ENCODE peak calls at places on chromosomes 12 and 14, in seven cellular contexts. H is CD8-positive, alpha-beta T cell; W is CD4-positive, alpha-beta T cell; G is kidney; T is Peyer's patch; F is fibroblast of lung; U is sigmoid colon. M is an unnamed sample.

GRCh38 chr12:19158909-19159308 is 29.4 kb downstream of the PLEKHA5 start:
- DNase-seq in T (no peak), W (no peak), G (no peak), U (no peak), H (no peak), F (peak), M (peak)

GRCh38 chr12:86137936-86138335 is 118.3 kb downstream of the MGAT4C start:
- DNase-seq in H (no peak), F (peak), T (no peak), U (no peak), G (no peak), W (no peak), M (peak)

GRCh38 chr14:104393898-104394605 is 185.5 kb upstream of the C14orf180 start:
- DNase-seq in G (peak), H (peak), T (peak), U (peak), F (no peak), W (peak), M (no peak)

GRCh38 chr12:13841358-13841757 is 140.0 kb downstream of the GRIN2B start:
- DNase-seq in W (no peak), F (no peak), U (no peak), H (no peak), T (no peak), G (no peak), M (no peak)

GRCh38 chr12:57243521-57244305 is 7.3 kb downstream of the STAC3 start:
- DNase-seq in G (peak), H (peak), F (peak), W (peak), U (peak), T (peak), M (no peak)

GRCh38 chr12:108567388-108567787 is 5.0 kb downstream of the ISCU start:
- DNase-seq in W (no peak), G (no peak), F (no peak), H (no peak), T (no peak), U (no peak), M (no peak)

GRCh38 chr12:27975222-27976136 is 2.9 kb upstream of the PTHLH start:
- DNase-seq in F (peak), T (no peak), W (no peak), H (no peak), U (peak), G (peak), M (no peak)

GRCh38 chr12:15603461-15604085 is 185.6 kb downstream of the EPS8 start:
- DNase-seq in T (no peak), W (no peak), U (no peak), G (no peak), H (no peak), F (peak), M (no peak)

GRCh38 chr12:61993734-61994345 is 266.4 kb upstream of the USP15 start:
- DNase-seq in W (no peak), T (no peak), H (no peak), U (no peak), F (peak), G (no peak), M (no peak)

GRCh38 chr12:50039151-50039835 is 14.0 kb upstream of the RACGAP1 start:
- DNase-seq in F (peak), W (peak), U (peak), H (peak), T (peak), G (peak), M (no peak)

GRCh38 chr14:77790566-77791224 is 9.2 kb upstream of the ADCK1 start:
- DNase-seq in F (no peak), H (no peak), U (no peak), T (no peak), G (no peak), W (no peak), M (no peak)

GRCh38 chr14:81831128-81831815 is 297.6 kb upstream of the SEL1L start:
- DNase-seq in T (no peak), W (no peak), G (no peak), U (peak), F (no peak), H (no peak), M (no peak)

GRCh38 chr12:90979019-90979418 is 24.0 kb upstream of the CCER1 start:
- DNase-seq in H (no peak), F (no peak), G (no peak), T (no peak), W (no peak), U (no peak), M (no peak)

GRCh38 chr14:68539311-68539737 is 253.5 kb downstream of the ZFP36L1 start:
- DNase-seq in W (no peak), H (no peak), F (no peak), G (peak), U (no peak), T (no peak), M (no peak)

GRCh38 chr12:100173111-100173510 is 27.5 kb upstream of the ACTR6 start:
- DNase-seq in T (no peak), H (no peak), U (no peak), W (no peak), G (no peak), F (no peak), M (no peak)

DNA sequence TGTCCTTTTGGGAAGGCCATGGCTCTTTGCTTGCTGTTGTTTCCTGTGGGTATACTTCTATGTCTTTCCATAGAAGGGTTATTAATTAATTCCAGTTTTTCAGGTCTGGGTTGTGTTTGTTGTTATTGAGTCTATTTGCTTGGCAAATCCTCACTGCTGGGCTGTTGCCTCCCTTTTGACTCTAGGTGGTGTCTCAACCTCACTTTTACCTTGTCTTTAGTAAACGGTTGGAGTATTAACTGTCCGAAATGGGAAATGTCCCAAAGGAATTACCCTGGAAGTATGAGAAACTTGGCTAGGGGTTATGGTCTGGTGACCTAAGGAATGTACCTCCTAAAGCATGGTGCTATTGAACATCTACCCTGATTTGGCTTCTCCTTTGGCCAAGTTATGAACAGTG is 16.7 kb downstream of the PRH1 start:
- DNase-seq in U (no peak), H (no peak), G (no peak), F (no peak), T (no peak), W (no peak), M (no peak)
- TF ChIP-seq CTCF in U (no peak), H (no peak), G (peak), F (no peak), T (peak), W (no peak), M (no peak)

GRCh38 chr14:92352158-92352985 is 29.4 kb downstream of the SLC24A4 start:
- DNase-seq in U (no peak), W (no peak), T (no peak), H (no peak), F (peak), G (no peak), M (no peak)
- TF ChIP-seq CTCF in U (no peak), W (no peak), T (no peak), H (peak), F (peak), G (no peak), M (peak)

DNA sequence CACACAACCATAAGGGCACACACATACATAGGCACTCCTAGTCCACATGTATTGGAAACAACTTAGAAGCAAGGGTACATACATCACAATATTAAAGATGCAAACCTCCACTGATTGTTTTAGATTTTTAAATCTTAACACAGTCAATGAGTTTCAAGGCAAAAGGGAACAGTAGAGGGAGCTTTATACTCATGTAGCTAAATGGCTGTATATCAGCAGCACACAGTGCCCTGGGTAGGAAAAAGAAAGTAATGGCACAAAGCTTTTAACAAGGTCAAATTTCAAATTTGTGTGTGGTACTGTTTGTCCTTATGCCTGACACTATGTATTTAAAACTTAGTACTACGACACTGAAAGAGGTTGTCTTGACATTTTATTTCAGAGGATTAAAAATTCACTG is 262.0 kb downstream of the MED13L start:
- DNase-seq in F (peak), H (no peak), W (no peak), T (no peak), U (no peak), G (no peak), M (peak)
- TF ChIP-seq CTCF in F (peak), H (peak), W (peak), T (peak), U (peak), G (peak), M (peak)

GRCh38 chr14:95349241-95349640 is 29.5 kb upstream of the CLMN start:
- DNase-seq in T (no peak), F (no peak), H (no peak), U (no peak), G (no peak), W (no peak), M (no peak)

GRCh38 chr14:95345032-95345431 is 25.3 kb upstream of the CLMN start:
- DNase-seq in W (no peak), F (no peak), U (no peak), T (no peak), H (no peak), G (no peak), M (no peak)

GRCh38 chr14:95346266-95346665 is 26.6 kb upstream of the CLMN start:
- DNase-seq in W (no peak), G (no peak), F (no peak), U (no peak), T (no peak), H (no peak), M (no peak)

GRCh38 chr14:95346820-95347219 is 27.1 kb upstream of the CLMN start:
- DNase-seq in T (no peak), U (no peak), W (no peak), F (no peak), H (no peak), G (no peak), M (no peak)

DNA sequence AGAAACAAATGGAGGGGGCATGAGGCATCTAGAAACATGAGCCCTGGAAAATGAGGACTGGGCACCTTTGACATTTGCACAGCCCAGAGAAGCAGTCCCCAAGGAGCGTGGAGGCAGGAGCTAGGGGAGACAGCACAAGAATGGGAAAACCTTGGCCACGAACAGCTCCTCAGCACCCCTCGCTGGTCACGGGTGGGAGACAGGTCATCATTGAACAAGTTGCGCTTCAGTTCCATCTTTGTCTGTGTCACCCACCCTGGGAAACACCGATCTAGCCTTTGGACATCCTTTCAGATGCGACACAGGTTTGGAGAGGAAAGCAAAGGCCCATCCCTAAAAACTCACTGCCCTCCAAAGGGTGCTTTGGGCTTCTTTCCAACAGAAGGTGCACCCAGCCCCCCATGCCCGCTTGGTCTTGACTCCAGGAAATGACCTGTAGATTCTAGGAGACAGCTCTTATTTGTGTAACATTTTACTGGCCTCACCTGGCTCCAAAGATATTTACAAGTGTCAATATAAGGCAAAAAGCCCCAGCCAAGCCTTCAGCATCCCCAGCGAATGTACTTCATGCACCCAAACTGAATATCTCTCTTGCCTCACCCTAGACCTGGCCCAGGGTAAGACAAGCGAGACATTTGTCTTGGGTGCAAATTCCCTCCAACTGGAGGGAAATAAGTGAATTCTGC is 28.8 kb upstream of the CLMN start:
- DNase-seq in W (no peak), F (no peak), T (no peak), G (no peak), H (no peak), U (no peak), M (no peak)
- TF ChIP-seq CTCF in W (no peak), F (no peak), T (no peak), G (no peak), H (no peak), U (no peak), M (no peak)

GRCh38 chr14:102500190-102500661 is 9.3 kb downstream of the ANKRD9 start:
- DNase-seq in G (no peak), W (no peak), T (no peak), H (no peak), U (peak), F (peak), M (peak)

GRCh38 chr14:102500724-102501123 is 8.9 kb downstream of the ANKRD9 start:
- DNase-seq in W (no peak), G (no peak), F (no peak), H (no peak), T (no peak), U (no peak), M (no peak)

GRCh38 chr14:102503576-102504224 is 5.9 kb downstream of the ANKRD9 start:
- DNase-seq in F (no peak), H (no peak), U (no peak), G (no peak), T (no peak), W (no peak), M (no peak)

GRCh38 chr14:102502571-102502970 is 7.0 kb downstream of the ANKRD9 start:
- DNase-seq in T (no peak), F (no peak), U (no peak), G (no peak), H (no peak), W (no peak), M (no peak)

DNA sequence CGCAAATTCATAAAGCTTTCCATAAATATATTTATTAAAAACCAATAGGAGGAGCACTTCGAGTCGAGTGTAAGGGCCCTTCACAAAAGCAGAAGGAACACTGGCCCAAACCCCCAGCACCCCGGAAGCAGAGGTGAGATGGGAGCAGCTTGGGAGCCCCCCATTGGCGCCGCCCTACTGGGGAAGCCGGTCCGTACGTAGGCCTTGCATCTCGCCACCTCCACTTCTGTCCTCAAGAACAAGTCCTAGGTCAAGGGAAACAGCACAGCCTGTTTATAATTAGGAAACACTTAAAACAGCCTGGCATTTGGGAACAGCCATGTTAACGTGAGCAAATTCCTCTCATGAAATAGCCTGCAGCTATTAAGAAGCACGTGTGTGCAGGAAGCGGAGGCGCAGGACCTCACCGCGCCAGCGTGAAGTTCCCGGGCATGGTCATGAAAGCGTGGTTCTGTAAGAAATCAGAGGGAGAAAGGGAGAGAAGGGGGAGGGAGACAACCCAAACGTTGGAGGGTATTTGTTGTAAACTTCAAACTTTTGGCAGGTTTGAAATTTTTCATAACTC is 7.7 kb downstream of the ANKRD9 start:
- DNase-seq in U (no peak), G (no peak), H (no peak), W (no peak), F (no peak), T (no peak), M (no peak)
- TF ChIP-seq CTCF in U (no peak), G (no peak), H (no peak), W (no peak), F (no peak), T (no peak), M (no peak)

GRCh38 chr12:51817027-51817953 is 31.2 kb downstream of the FIGNL2 start:
- DNase-seq in W (no peak), U (no peak), T (no peak), H (no peak), F (no peak), G (no peak), M (no peak)

GRCh38 chr12:51815571-51815970 is 32.9 kb downstream of the FIGNL2 start:
- DNase-seq in W (no peak), G (no peak), U (no peak), T (no peak), H (no peak), F (no peak), M (no peak)

GRCh38 chr12:51812871-51813270 is 35.6 kb downstream of the FIGNL2 start:
- DNase-seq in G (no peak), W (no peak), F (no peak), U (no peak), T (no peak), H (no peak), M (no peak)

GRCh38 chr12:51813931-51814310 is 34.6 kb downstream of the FIGNL2 start:
- DNase-seq in U (no peak), F (no peak), H (no peak), T (no peak), G (peak), W (no peak), M (no peak)

DNA sequence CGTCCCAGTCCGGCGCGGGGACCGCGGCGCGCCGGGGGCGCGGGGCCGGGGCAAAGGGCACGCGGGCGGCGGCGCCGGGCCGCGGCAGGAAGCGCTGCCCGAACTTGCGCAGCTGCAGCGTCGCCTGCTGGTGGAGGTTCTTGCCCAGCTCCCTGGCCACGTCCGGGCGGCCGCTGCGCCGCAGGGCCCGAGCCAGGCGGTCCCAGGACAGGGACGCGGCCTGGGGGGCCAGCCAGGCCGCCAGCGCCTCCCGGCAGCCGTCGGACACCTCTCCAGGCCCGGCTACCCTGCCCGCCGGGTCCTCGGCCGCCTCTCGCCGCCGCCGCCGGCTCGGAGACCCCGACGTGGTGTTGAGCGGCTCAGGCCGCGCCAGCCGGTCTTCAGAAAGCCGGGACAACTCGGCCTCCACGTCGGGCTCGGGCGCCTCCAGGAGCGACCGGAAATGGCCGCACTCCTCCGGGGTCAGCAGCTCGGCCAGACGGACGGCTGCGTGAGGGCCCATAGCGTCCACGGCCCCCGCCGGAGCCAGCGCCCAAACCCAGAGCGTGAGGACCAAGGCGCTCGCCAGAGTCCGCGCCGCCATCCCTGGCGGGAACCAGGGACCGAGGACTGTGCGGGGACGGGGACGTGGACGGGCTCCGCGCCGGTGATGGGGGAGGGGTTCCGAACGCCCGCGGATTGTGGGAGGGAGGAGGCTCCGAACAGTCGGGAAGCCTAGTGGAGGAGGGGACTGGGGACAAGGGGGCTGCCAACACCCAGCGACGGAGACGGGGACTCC is 34.0 kb downstream of the FIGNL2 start:
- DNase-seq in W (peak), U (peak), F (peak), T (peak), H (peak), G (peak), M (no peak)
- TF ChIP-seq CTCF in W (peak), U (no peak), F (peak), T (peak), H (peak), G (peak), M (peak)